ENCODE peak calls at places on chromosomes 16 and 17, in four cellular contexts. One of them, this sample, is unnamed.

GRCh38 chr17:69031839-69032238 is 28.9 kb downstream of the ABCA9 start:
- DNase-seq in activated T-helper 1 cell treated with Interleukin-2 at 50 U/mL for 16 hours: no peak
- DNase-seq in activated CD4-positive, alpha-beta T cell treated with anti-CD3 and anti-CD28 coated beads, Interleukin-2, amount 10 ng/mL, durations not matched to agents 7 days and 5 days: no peak
- DNase-seq in stimulated activated CD8-positive, alpha-beta memory T cell treated with anti-CD3 and anti-CD28 coated beads, Interleukin-15, amount 100 ng/mL, for 24 hours: no peak
- DNase-seq in this sample: no peak

GRCh38 chr17:44222112-44222869 is 2.8 kb upstream of the UBTF start:
- DNase-seq in activated T-helper 1 cell treated with Interleukin-2 at 50 U/mL for 16 hours: no peak
- DNase-seq in activated CD4-positive, alpha-beta T cell treated with anti-CD3 and anti-CD28 coated beads, Interleukin-2, amount 10 ng/mL, durations not matched to agents 7 days and 5 days: peak
- DNase-seq in stimulated activated CD8-positive, alpha-beta memory T cell treated with anti-CD3 and anti-CD28 coated beads, Interleukin-15, amount 100 ng/mL, for 24 hours: no peak
- DNase-seq in this sample: no peak

GRCh38 chr17:2427215-2427614 is 26.4 kb upstream of the MNT start:
- DNase-seq in activated CD4-positive, alpha-beta T cell treated with anti-CD3 and anti-CD28 coated beads, Interleukin-2, amount 10 ng/mL, durations not matched to agents 7 days and 5 days: no peak
- DNase-seq in activated T-helper 1 cell treated with Interleukin-2 at 50 U/mL for 16 hours: no peak
- DNase-seq in stimulated activated CD8-positive, alpha-beta memory T cell treated with anti-CD3 and anti-CD28 coated beads, Interleukin-15, amount 100 ng/mL, for 24 hours: no peak
- DNase-seq in this sample: no peak

GRCh38 chr17:50205111-50205821 is 3.8 kb upstream of the COL1A1 start:
- DNase-seq in activated CD4-positive, alpha-beta T cell treated with anti-CD3 and anti-CD28 coated beads, Interleukin-2, amount 10 ng/mL, durations not matched to agents 7 days and 5 days: no peak
- DNase-seq in stimulated activated CD8-positive, alpha-beta memory T cell treated with anti-CD3 and anti-CD28 coated beads, Interleukin-15, amount 100 ng/mL, for 24 hours: no peak
- DNase-seq in activated T-helper 1 cell treated with Interleukin-2 at 50 U/mL for 16 hours: no peak
- DNase-seq in this sample: no peak

GRCh38 chr17:37261286-37261685 is 114.5 kb upstream of the C17orf78 start:
- DNase-seq in activated CD4-positive, alpha-beta T cell treated with anti-CD3 and anti-CD28 coated beads, Interleukin-2, amount 10 ng/mL, durations not matched to agents 7 days and 5 days: no peak
- DNase-seq in stimulated activated CD8-positive, alpha-beta memory T cell treated with anti-CD3 and anti-CD28 coated beads, Interleukin-15, amount 100 ng/mL, for 24 hours: no peak
- DNase-seq in activated T-helper 1 cell treated with Interleukin-2 at 50 U/mL for 16 hours: no peak
- DNase-seq in this sample: no peak

GRCh38 chr17:19303367-19303776 is 59.2 kb downstream of the B9D1 start:
- DNase-seq in activated T-helper 1 cell treated with Interleukin-2 at 50 U/mL for 16 hours: no peak
- DNase-seq in stimulated activated CD8-positive, alpha-beta memory T cell treated with anti-CD3 and anti-CD28 coated beads, Interleukin-15, amount 100 ng/mL, for 24 hours: no peak
- DNase-seq in activated CD4-positive, alpha-beta T cell treated with anti-CD3 and anti-CD28 coated beads, Interleukin-2, amount 10 ng/mL, durations not matched to agents 7 days and 5 days: no peak
- DNase-seq in this sample: no peak

GRCh38 chr16:28925386-28926228 is 569 bp upstream of the RABEP2 start:
- DNase-seq in activated CD4-positive, alpha-beta T cell treated with anti-CD3 and anti-CD28 coated beads, Interleukin-2, amount 10 ng/mL, durations not matched to agents 7 days and 5 days: peak
- DNase-seq in stimulated activated CD8-positive, alpha-beta memory T cell treated with anti-CD3 and anti-CD28 coated beads, Interleukin-15, amount 100 ng/mL, for 24 hours: no peak
- DNase-seq in activated T-helper 1 cell treated with Interleukin-2 at 50 U/mL for 16 hours: peak
- DNase-seq in this sample: peak

GRCh38 chr17:64785050-64785449 is 122.9 kb upstream of the SMURF2 start:
- DNase-seq in activated T-helper 1 cell treated with Interleukin-2 at 50 U/mL for 16 hours: no peak
- DNase-seq in stimulated activated CD8-positive, alpha-beta memory T cell treated with anti-CD3 and anti-CD28 coated beads, Interleukin-15, amount 100 ng/mL, for 24 hours: no peak
- DNase-seq in activated CD4-positive, alpha-beta T cell treated with anti-CD3 and anti-CD28 coated beads, Interleukin-2, amount 10 ng/mL, durations not matched to agents 7 days and 5 days: no peak
- DNase-seq in this sample: no peak

GRCh38 chr16:3295783-3296182 is 9.4 kb downstream of the TIGD7 start:
- DNase-seq in stimulated activated CD8-positive, alpha-beta memory T cell treated with anti-CD3 and anti-CD28 coated beads, Interleukin-15, amount 100 ng/mL, for 24 hours: no peak
- DNase-seq in activated T-helper 1 cell treated with Interleukin-2 at 50 U/mL for 16 hours: no peak
- DNase-seq in activated CD4-positive, alpha-beta T cell treated with anti-CD3 and anti-CD28 coated beads, Interleukin-2, amount 10 ng/mL, durations not matched to agents 7 days and 5 days: no peak
- DNase-seq in this sample: no peak

GRCh38 chr16:87709677-87710076 is 56.1 kb downstream of the KLHDC4 start:
- DNase-seq in activated T-helper 1 cell treated with Interleukin-2 at 50 U/mL for 16 hours: no peak
- DNase-seq in stimulated activated CD8-positive, alpha-beta memory T cell treated with anti-CD3 and anti-CD28 coated beads, Interleukin-15, amount 100 ng/mL, for 24 hours: no peak
- DNase-seq in activated CD4-positive, alpha-beta T cell treated with anti-CD3 and anti-CD28 coated beads, Interleukin-2, amount 10 ng/mL, durations not matched to agents 7 days and 5 days: no peak
- DNase-seq in this sample: no peak